ENCODE peak calls at places on chromosome 2, in eight cellular contexts. O is sigmoid colon, L is ovary, W is A549, M is HepG2, T is upper lobe of left lung, U is H1, F is stomach. E is an unnamed sample.

GRCh38 chr2:65491381-65491903 is 59.0 kb upstream of the SPRED2 start:
- DNase-seq in O (no peak), L (no peak), W (no peak), M (no peak), T (no peak), U (no peak), F (no peak), E (no peak)

GRCh38 chr2:54497738-54498680 is 41.9 kb downstream of the SPTBN1 start:
- DNase-seq in O (no peak), L (peak), W (peak), M (peak), T (no peak), U (no peak), F (no peak), E (no peak)

GRCh38 chr2:164984428-164984827 is 29.1 kb upstream of the SLC38A11 start:
- DNase-seq in O (no peak), L (no peak), W (no peak), M (no peak), T (no peak), U (no peak), F (no peak), E (no peak)

GRCh38 chr2:47007221-47007825 is 91.7 kb upstream of the MCFD2 start:
- DNase-seq in O (no peak), L (no peak), W (no peak), M (no peak), T (no peak), U (no peak), F (no peak), E (no peak)

GRCh38 chr2:215729985-215730620 is 283.2 kb downstream of the MREG start:
- DNase-seq in O (no peak), L (no peak), W (no peak), M (no peak), T (no peak), U (no peak), F (no peak), E (no peak)

GRCh38 chr2:102508863-102509262 is 35.8 kb downstream of the SLC9A4 start:
- DNase-seq in O (no peak), L (no peak), W (no peak), M (no peak), T (peak), U (no peak), F (no peak), E (no peak)

GRCh38 chr2:182372661-182373060 is 54.2 kb downstream of the PDE1A start:
- DNase-seq in O (peak), L (peak), W (peak), M (peak), T (no peak), U (no peak), F (no peak), E (no peak)

GRCh38 chr2:60339286-60339685 is 214.2 kb downstream of the BCL11A start:
- DNase-seq in O (no peak), L (no peak), W (no peak), M (no peak), T (no peak), U (no peak), F (no peak), E (no peak)

GRCh38 chr2:67476808-67477790 is 80.0 kb downstream of the ETAA1 start:
- DNase-seq in O (peak), L (no peak), W (peak), M (peak), T (no peak), U (no peak), F (no peak), E (no peak)

GRCh38 chr2:3458396-3459184 is 60.7 kb downstream of the ADI1 start:
- DNase-seq in O (no peak), L (no peak), W (no peak), M (no peak), T (no peak), U (no peak), F (no peak), E (no peak)

GRCh38 chr2:239303711-239304532 is 96.9 kb downstream of the HDAC4 start:
- DNase-seq in O (peak), L (peak), W (no peak), M (no peak), T (peak), U (no peak), F (peak), E (peak)

GRCh38 chr2:137383391-137383790 is 580.9 kb upstream of the HNMT start:
- DNase-seq in O (no peak), L (no peak), W (peak), M (no peak), T (no peak), U (no peak), F (no peak), E (no peak)

GRCh38 chr2:9498210-9498609 is 23.9 kb downstream of the IAH1 start:
- DNase-seq in O (no peak), L (no peak), W (no peak), M (no peak), T (no peak), U (no peak), F (no peak), E (no peak)

GRCh38 chr2:15826273-15826717 is 114.1 kb upstream of the MYCN start:
- DNase-seq in O (no peak), L (no peak), W (no peak), M (no peak), T (no peak), U (no peak), F (no peak), E (no peak)

GRCh38 chr2:233082934-233083755 is 23.0 kb downstream of the INPP5D start:
- DNase-seq in O (peak), L (no peak), W (no peak), M (no peak), T (no peak), U (no peak), F (no peak), E (no peak)

GRCh38 chr2:70570041-70570661 is 16.5 kb upstream of the TGFA start:
- DNase-seq in O (no peak), L (no peak), W (peak), M (peak), T (no peak), U (no peak), F (no peak), E (no peak)

GRCh38 chr2:36597003-36597531 is 901 bp downstream of the FEZ2 start:
- DNase-seq in O (no peak), L (no peak), W (no peak), M (no peak), T (no peak), U (no peak), F (no peak), E (no peak)

GRCh38 chr2:19120941-19121750 is 237.3 kb downstream of the OSR1 start:
- DNase-seq in O (no peak), L (no peak), W (no peak), M (peak), T (no peak), U (no peak), F (no peak), E (peak)

GRCh38 chr2:12055219-12055618 is 308.8 kb downstream of the LPIN1 start:
- DNase-seq in O (no peak), L (no peak), W (no peak), M (no peak), T (no peak), U (no peak), F (no peak), E (no peak)

GRCh38 chr2:119472749-119473148 is 41.1 kb downstream of the TMEM37 start:
- DNase-seq in O (peak), L (no peak), W (no peak), M (no peak), T (no peak), U (no peak), F (no peak), E (no peak)

GRCh38 chr2:60480089-60480773 is 73.2 kb downstream of the BCL11A start:
- DNase-seq in O (no peak), L (no peak), W (peak), M (peak), T (peak), U (no peak), F (peak), E (no peak)

GRCh38 chr2:231182500-231182899 is 15.9 kb upstream of the ARMC9 start:
- DNase-seq in O (no peak), L (no peak), W (peak), M (no peak), T (no peak), U (no peak), F (peak), E (no peak)

GRCh38 chr2:207135801-207136457 is 29.8 kb downstream of the KLF7 start:
- DNase-seq in O (no peak), L (no peak), W (no peak), M (no peak), T (no peak), U (no peak), F (no peak), E (no peak)

GRCh38 chr2:10930731-10931516 is 19.2 kb downstream of the KCNF1 start:
- DNase-seq in O (no peak), L (no peak), W (no peak), M (no peak), T (no peak), U (no peak), F (no peak), E (no peak)

GRCh38 chr2:235116885-235117492 is 165.2 kb downstream of the SH3BP4 start:
- DNase-seq in O (no peak), L (no peak), W (peak), M (peak), T (no peak), U (no peak), F (no peak), E (no peak)

GRCh38 chr2:86603892-86604291 is 19.8 kb downstream of the RNF103 start:
- DNase-seq in O (no peak), L (no peak), W (no peak), M (no peak), T (no peak), U (no peak), F (no peak), E (no peak)

GRCh38 chr2:237720962-237721361 is 77.6 kb upstream of the RBM44 start:
- DNase-seq in O (peak), L (no peak), W (no peak), M (no peak), T (no peak), U (no peak), F (no peak), E (no peak)

GRCh38 chr2:985317-985898 is 34.8 kb downstream of the SNTG2 start:
- DNase-seq in O (no peak), L (no peak), W (no peak), M (no peak), T (no peak), U (no peak), F (no peak), E (no peak)
- TF ChIP-seq CTCF in O (no peak), L (no peak), W (no peak), M (no peak), T (no peak), U (peak), F (no peak), E (no peak)

DNA sequence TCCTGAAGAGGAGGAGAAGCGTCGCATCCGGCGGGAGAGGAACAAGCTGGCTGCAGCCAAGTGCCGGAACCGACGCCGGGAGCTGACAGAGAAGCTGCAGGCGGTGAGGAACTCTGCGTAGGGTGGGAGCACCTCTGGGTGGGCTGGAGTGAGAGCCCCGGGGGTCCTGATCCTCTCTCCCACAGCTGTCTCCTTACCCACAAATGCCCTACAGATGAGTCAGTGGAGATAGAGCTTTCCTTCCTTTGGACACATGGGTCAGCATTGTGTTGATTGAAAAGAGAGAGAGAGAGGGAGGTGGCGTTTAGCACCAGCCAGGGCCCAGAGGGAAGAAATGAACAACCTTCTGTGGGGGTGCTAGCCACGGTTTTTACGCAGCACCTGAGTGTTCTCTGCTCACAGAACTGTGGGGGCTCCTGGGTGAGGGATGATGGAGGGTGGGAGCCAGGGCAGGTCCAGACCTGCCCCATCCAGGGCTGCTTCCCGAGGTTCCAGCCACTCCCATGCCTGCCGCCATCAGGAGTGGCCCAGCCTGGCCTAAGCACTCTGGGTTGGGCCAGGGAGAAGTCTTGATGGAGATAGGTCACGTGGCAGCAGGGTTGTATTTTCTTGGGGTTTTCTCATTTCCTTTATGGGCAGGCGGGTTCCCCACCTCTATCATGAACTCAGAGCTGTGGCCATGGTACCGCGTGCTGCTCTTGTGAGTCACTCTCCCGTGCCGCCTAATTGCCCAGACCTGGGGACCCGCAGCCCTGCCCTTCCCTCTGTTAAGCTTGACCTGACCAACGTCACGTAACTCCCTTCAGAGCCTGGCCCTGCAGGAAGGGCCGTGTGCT is 16.3 kb downstream of the FOSL2 start:
- DNase-seq in O (peak), L (no peak), W (no peak), M (no peak), T (peak), U (no peak), F (no peak), E (no peak)
- TF ChIP-seq EP300 in O (no peak), L (no peak), W (no peak), M (no peak), T (no peak), U (no peak), F (no peak), E (no peak)

DNA sequence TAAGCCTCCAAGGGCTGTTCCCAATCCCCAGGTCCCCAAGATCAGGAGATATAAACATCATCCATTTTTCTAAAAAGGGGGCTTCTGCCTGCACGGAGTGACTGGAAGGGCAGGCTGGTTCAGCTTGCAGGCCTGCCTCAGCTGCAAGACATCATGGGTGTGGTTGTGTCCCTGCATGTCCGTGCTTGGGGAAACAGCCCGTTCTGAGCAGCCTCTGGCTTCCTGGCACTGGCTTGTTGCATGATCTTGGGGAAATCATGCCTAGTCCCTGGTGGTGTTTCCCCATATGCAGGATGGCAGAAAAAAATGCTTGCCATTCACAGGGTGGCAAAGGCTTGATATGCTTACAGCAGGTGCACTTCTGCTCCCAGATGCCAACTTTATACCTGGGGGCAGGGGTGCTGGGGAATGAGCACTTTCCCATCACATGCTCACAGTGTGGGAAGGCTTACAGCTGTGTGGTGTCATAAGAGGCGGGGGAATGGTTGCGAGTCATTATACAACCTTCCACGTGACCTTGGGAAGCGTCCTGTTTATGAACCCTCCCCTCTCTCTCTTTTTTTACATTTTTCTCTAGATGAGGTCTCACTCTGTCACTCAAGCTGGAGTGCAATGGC is 7.2 kb downstream of the PCARE start:
- DNase-seq in O (no peak), L (no peak), W (no peak), M (no peak), T (peak), U (no peak), F (no peak), E (no peak)
- H3K27ac ChIP-seq in O (peak), L (no peak), W (no peak), M (no peak), T (peak), U (no peak), F (peak), E (peak)

GRCh38 chr2:96664366-96664765 is 21.8 kb downstream of the FER1L5 start:
- DNase-seq in O (peak), L (no peak), W (no peak), M (no peak), T (no peak), U (no peak), F (no peak), E (no peak)

GRCh38 chr2:96663829-96664228 is 21.3 kb downstream of the FER1L5 start:
- DNase-seq in O (no peak), L (no peak), W (no peak), M (no peak), T (peak), U (no peak), F (peak), E (no peak)

GRCh38 chr2:96661324-96661723 is 18.8 kb downstream of the FER1L5 start:
- DNase-seq in O (no peak), L (no peak), W (no peak), M (no peak), T (no peak), U (no peak), F (no peak), E (no peak)

GRCh38 chr2:96662360-96662759 is 19.8 kb downstream of the FER1L5 start:
- DNase-seq in O (no peak), L (no peak), W (no peak), M (no peak), T (no peak), U (no peak), F (no peak), E (no peak)

GRCh38 chr2:96663177-96663576 is 20.6 kb downstream of the FER1L5 start:
- DNase-seq in O (no peak), L (no peak), W (no peak), M (no peak), T (peak), U (no peak), F (peak), E (no peak)
- TF ChIP-seq CTCF in O (no peak), L (no peak), W (no peak), M (no peak), T (no peak), U (no peak), F (no peak), E (no peak)

GRCh38 chr2:39728941-39729351 is 50.1 kb downstream of the THUMPD2 start:
- DNase-seq in O (no peak), L (peak), W (peak), M (peak), T (peak), U (peak), F (peak), E (no peak)
- TF ChIP-seq EP300 in O (no peak), L (no peak), W (no peak), M (no peak), T (no peak), U (no peak), F (no peak), E (no peak)

E was measured in suprapubic skin.